ENCODE peak calls at places on chromosome 1, in ten cellular contexts. V is foreskin fibroblast, U is ELF-1, X is HFFc6, B is T-helper 1 cell, T is right cardiac atrium, Q is T-cell, J is mesothelial cell of epicardium, R is NCI-H1417, O is NCI-H1105 treated with DMSO at 0.1 percent for 48 hours. P is an unnamed sample.

GRCh38 chr1:164611754-164612642 is 53.0 kb downstream of the PBX1 start:
- DNase-seq in V (peak; percentile 84), U (peak; percentile 84), X (peak; percentile 37), B (no peak), T (no peak), Q (no peak), J (no peak), R (peak; percentile 92), O (peak; percentile 83), P (peak; percentile 83)

GRCh38 chr1:94702440-94702810 is 117.7 kb upstream of the SLC44A3 start:
- DNase-seq in V (peak; percentile 89), U (no peak), X (no peak), B (no peak), T (no peak), Q (no peak), J (no peak), R (no peak), O (no peak), P (peak; percentile 24)

GRCh38 chr1:214377886-214378285 is 96.9 kb downstream of the SMYD2 start:
- DNase-seq in V (peak; percentile 73), U (peak; percentile 19), X (peak; percentile 77), B (no peak), T (no peak), Q (no peak), J (no peak), R (no peak), O (no peak), P (no peak)

GRCh38 chr1:56160916-56161315 is 418.4 kb downstream of the PLPP3 start:
- DNase-seq in V (no peak), U (no peak), X (no peak), B (no peak), T (no peak), Q (no peak), J (no peak), R (no peak), O (no peak), P (peak; percentile 63)

GRCh38 chr1:235266325-235266724 is 61.7 kb downstream of the ARID4B start:
- DNase-seq in V (no peak), U (no peak), X (no peak), B (no peak), T (no peak), Q (no peak), J (no peak), R (peak; percentile 50), O (peak; percentile 0), P (no peak)

GRCh38 chr1:69497847-69498246 is 69.9 kb upstream of the LRRC7 start:
- DNase-seq in V (no peak), U (no peak), X (no peak), B (no peak), T (no peak), Q (no peak), J (no peak), R (no peak), O (no peak), P (no peak)

GRCh38 chr1:247228133-247228532 is 27.7 kb upstream of the VN1R5 start:
- DNase-seq in V (no peak), U (no peak), X (no peak), B (no peak), T (no peak), Q (no peak), J (no peak), R (no peak), O (no peak), P (no peak)

GRCh38 chr1:196271212-196271947 is 336.9 kb downstream of the KCNT2 start:
- DNase-seq in V (peak; percentile 2), U (no peak), X (no peak), B (no peak), T (no peak), Q (no peak), J (no peak), R (peak; percentile 20), O (no peak), P (no peak)